ENCODE peak calls at places on chromosome 22, in nine cellular contexts. O is fibroblast of mammary gland, D is fibroblast of pulmonary artery, Z is AG09309, W is PC-3, N is AG04450, Q is tibial nerve, L is HepG2, P is lower leg skin. F is an unnamed sample.

GRCh38 chr22:45341503-45341902 is 31.8 kb downstream of the FAM118A start:
- DNase-seq in N (no peak), O (no peak), Q (no peak), W (no peak), D (no peak), Z (no peak), L (no peak), P (no peak), F (no peak)

GRCh38 chr22:41925783-41926460 is 684 bp downstream of the TNFRSF13C start:
- DNase-seq in D (peak), P (peak), W (peak), O (peak), Z (no peak), N (no peak), L (peak), Q (peak), F (peak)

GRCh38 chr22:40401532-40401931 is 31.1 kb downstream of the SGSM3 start:
- DNase-seq in P (peak), D (no peak), N (no peak), Z (no peak), W (no peak), Q (no peak), O (no peak), L (no peak), F (no peak)

GRCh38 chr22:24553597-24554315 is 1.2 kb downstream of the GUCD1 start:
- DNase-seq in Z (no peak), P (no peak), W (no peak), D (no peak), N (no peak), O (no peak), L (peak), Q (no peak), F (no peak)

GRCh38 chr22:19525116-19525660 is 978 bp upstream of the CLDN5 start:
- DNase-seq in P (no peak), N (no peak), Q (no peak), W (no peak), O (no peak), L (no peak), Z (no peak), D (no peak), F (no peak)

GRCh38 chr22:27984001-27984695 is 65.1 kb upstream of the PITPNB start:
- DNase-seq in Z (no peak), W (no peak), O (no peak), Q (no peak), L (no peak), P (peak), D (no peak), N (no peak), F (no peak)

GRCh38 chr22:48348855-48349254 is 1478.8 kb downstream of the BRD1 start:
- DNase-seq in O (no peak), D (no peak), P (no peak), Q (no peak), L (no peak), N (no peak), W (no peak), Z (no peak), F (no peak)

GRCh38 chr22:28013611-28014010 is 94.6 kb upstream of the PITPNB start:
- DNase-seq in N (no peak), W (no peak), Q (no peak), P (no peak), Z (no peak), L (no peak), D (no peak), O (no peak), F (no peak)

GRCh38 chr22:47005506-47006408 is 243.3 kb downstream of the TBC1D22A start:
- DNase-seq in P (no peak), D (no peak), N (no peak), W (no peak), O (no peak), L (no peak), Z (no peak), Q (no peak), F (no peak)

GRCh38 chr22:45006873-45007246 is 2.9 kb downstream of the PHF21B start:
- DNase-seq in L (no peak), W (no peak), O (no peak), Q (no peak), P (no peak), N (no peak), Z (no peak), D (no peak), F (no peak)

GRCh38 chr22:35839811-35840739 is 122.4 kb downstream of the APOL5 start:
- DNase-seq in Z (peak), Q (peak), P (peak), W (peak), O (peak), D (peak), L (no peak), N (peak), F (peak)

GRCh38 chr22:45552017-45552411 is 49.3 kb downstream of the FBLN1 start:
- DNase-seq in L (no peak), N (no peak), Q (no peak), O (no peak), P (no peak), Z (no peak), W (no peak), D (no peak), F (no peak)

GRCh38 chr22:40666151-40666848 is 13.0 kb upstream of the MCHR1 start:
- DNase-seq in Z (peak), W (no peak), Q (no peak), N (no peak), L (no peak), D (peak), O (no peak), P (no peak), F (peak)

GRCh38 chr22:20576445-20576816 is 69.0 kb downstream of the MED15 start:
- DNase-seq in D (no peak), L (no peak), W (no peak), Z (no peak), O (no peak), P (no peak), Q (no peak), N (no peak), F (no peak)

GRCh38 chr22:28021116-28021997 is 102.3 kb upstream of the PITPNB start:
- DNase-seq in P (peak), D (no peak), Q (no peak), Z (no peak), O (no peak), L (no peak), W (no peak), N (no peak), F (no peak)

GRCh38 chr22:23305321-23305910 is 125.1 kb downstream of the BCR start:
- DNase-seq in Z (peak), D (peak), P (peak), L (no peak), Q (no peak), W (peak), O (peak), N (no peak), F (peak)

GRCh38 chr22:48075604-48076400 is 1313.4 kb downstream of the TBC1D22A start:
- DNase-seq in L (no peak), P (no peak), Z (no peak), Q (no peak), W (no peak), N (no peak), O (no peak), D (no peak), F (no peak)

GRCh38 chr22:22697377-22698120 is 53.1 kb downstream of the GGTLC2 start:
- DNase-seq in Z (no peak), N (no peak), Q (no peak), P (no peak), W (no peak), D (no peak), L (no peak), O (no peak), F (no peak)

GRCh38 chr22:19872779-19873137 is 18.1 kb upstream of the GNB1L start:
- DNase-seq in W (no peak), P (no peak), Q (no peak), L (no peak), N (no peak), D (no peak), Z (no peak), O (no peak), F (no peak)

GRCh38 chr22:19900707-19901436 is 40.7 kb upstream of the COMT start:
- DNase-seq in Z (no peak), P (no peak), O (no peak), W (no peak), D (no peak), L (no peak), N (no peak), Q (no peak), F (no peak)

GRCh38 chr22:50326959-50327710 is at the start of gene DENND6B:
- DNase-seq in W (peak), Z (no peak), N (peak), D (peak), Q (peak), L (peak), O (peak), P (peak), F (peak)

GRCh38 chr22:25076281-25076680 is 123.4 kb upstream of the CRYBB3 start:
- DNase-seq in D (no peak), O (no peak), P (no peak), N (no peak), L (no peak), W (no peak), Z (no peak), Q (no peak), F (no peak)

GRCh38 chr22:42364641-42365336 is 67.4 kb downstream of the NFAM1 start:
- DNase-seq in D (peak), W (no peak), Z (no peak), Q (peak), L (no peak), O (peak), N (no peak), P (no peak), F (peak)

GRCh38 chr22:46754110-46754799 is 8.2 kb upstream of the TBC1D22A start:
- DNase-seq in W (peak), P (peak), D (peak), Q (peak), L (peak), Z (peak), O (peak), N (peak), F (peak)

GRCh38 chr22:37019309-37020191 is at the start of the genes MPST and TST:
- DNase-seq in W (peak), P (peak), N (no peak), Q (peak), L (peak), Z (no peak), O (peak), D (peak), F (peak)
- TF ChIP-seq CTCF in W (no peak), P (no peak), N (no peak), Q (peak), L (peak), Z (no peak), O (no peak), D (no peak), F (no peak)

DNA sequence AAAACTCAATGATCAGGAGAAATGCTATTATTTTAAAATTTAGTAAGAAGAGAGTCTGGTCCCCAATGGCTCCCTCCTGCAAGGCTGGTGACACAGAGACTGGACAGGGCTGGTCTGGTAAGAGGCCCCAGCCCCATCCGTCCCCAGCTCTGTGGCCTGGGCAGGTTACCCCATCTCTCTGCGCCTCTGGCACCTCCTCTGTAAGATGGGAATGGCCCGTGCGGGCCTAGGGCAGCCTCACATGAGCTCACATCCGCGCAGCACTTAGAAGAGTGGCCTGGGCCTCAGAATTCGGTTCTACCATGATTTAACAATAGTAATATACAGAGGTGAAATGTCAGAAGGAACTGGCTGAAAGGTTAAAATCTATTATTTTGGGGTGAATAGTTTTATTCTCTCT is 1.2 kb downstream of the APOBEC3F start:
- DNase-seq in D (no peak), P (no peak), O (no peak), W (no peak), N (no peak), Z (no peak), Q (no peak), L (no peak), F (no peak)
- H3K4me3 ChIP-seq in D (no peak), P (no peak), O (no peak), W (no peak), N (no peak), Z (no peak), Q (no peak), L (no peak), F (peak)

GRCh38 chr22:30863161-30863833 is 105.3 kb downstream of the MORC2 start:
- DNase-seq in L (peak), D (no peak), N (no peak), P (peak), O (peak), Q (no peak), W (no peak), Z (no peak), F (no peak)
- TF ChIP-seq CTCF in L (peak), D (no peak), N (no peak), P (no peak), O (no peak), Q (no peak), W (no peak), Z (no peak), F (no peak)

DNA sequence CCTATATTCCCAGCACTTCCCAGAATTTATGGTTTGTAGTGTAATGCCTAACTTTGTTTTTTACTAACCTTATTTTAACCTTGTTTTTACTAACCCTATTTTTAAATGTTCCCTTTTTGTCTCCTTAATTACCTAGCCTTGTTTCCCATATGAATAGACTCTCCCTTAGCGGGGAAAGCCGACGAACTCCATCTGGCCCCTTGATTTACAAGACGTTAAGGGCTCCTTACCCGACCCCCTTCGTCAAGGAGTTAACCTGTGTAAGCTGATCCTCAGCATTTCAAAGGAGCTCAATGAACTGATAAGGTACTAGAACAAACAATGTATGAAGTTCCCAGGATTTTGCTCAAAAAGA is 17.1 kb downstream of the APOBEC3H start:
- DNase-seq in O (no peak), P (no peak), N (no peak), W (no peak), L (no peak), D (no peak), Q (no peak), Z (no peak), F (no peak)
- H3K4me3 ChIP-seq in O (no peak), P (no peak), N (no peak), W (no peak), L (no peak), D (no peak), Q (no peak), Z (no peak), F (no peak)

F was measured in foreskin fibroblast.